ENCODE peak calls at places on chromosomes 7 and 10, in six cellular contexts. A is CD8-positive, alpha-beta T cell; P is lower leg skin; F is PC-3; X is CD4-positive, CD25-positive, alpha-beta regulatory T cell; E is right lobe of liver. Y is an unnamed sample.
A peak's percentile ranks its signal among the peaks of the same experiment; 100 is the strongest.

GRCh38 chr10:124560377-124560776 is 98.8 kb downstream of the LHPP start:
- DNase-seq in A (no peak), P (peak; percentile 42), F (no peak), X (no peak), E (peak; percentile 23), Y (no peak)

GRCh38 chr7:148697256-148697841 is 1.4 kb upstream of the CUL1 start:
- DNase-seq in A (no peak), P (peak; percentile 32), F (no peak), X (no peak), E (no peak), Y (no peak)

GRCh38 chr7:122136639-122137253 is 7.3 kb downstream of the AASS start:
- DNase-seq in A (no peak), P (no peak), F (no peak), X (no peak), E (no peak), Y (peak; percentile 44)

GRCh38 chr7:17773289-17773626 is 167.0 kb downstream of the SNX13 start:
- DNase-seq in A (no peak), P (peak; percentile 61), F (peak; percentile 76), X (no peak), E (no peak), Y (no peak)

GRCh38 chr10:29480281-29480954 is 154.4 kb downstream of the SVIL start:
- DNase-seq in A (no peak), P (no peak), F (no peak), X (no peak), E (no peak), Y (no peak)

GRCh38 chr7:27062946-27063345 is 32.9 kb downstream of the HOXA1 start:
- DNase-seq in A (no peak), P (no peak), F (no peak), X (no peak), E (no peak), Y (no peak)

GRCh38 chr10:90470971-90471370 is 386.9 kb downstream of the HTR7 start:
- DNase-seq in A (no peak), P (no peak), F (no peak), X (no peak), E (no peak), Y (no peak)

GRCh38 chr7:138431517-138431916 is 28.5 kb upstream of the TRIM24 start:
- DNase-seq in A (no peak), P (no peak), F (no peak), X (no peak), E (no peak), Y (no peak)

GRCh38 chr10:75253281-75254220 is 17.8 kb upstream of the COMTD1 start:
- DNase-seq in A (no peak), P (no peak), F (no peak), X (no peak), E (no peak), Y (no peak)

GRCh38 chr10:75250934-75251333 is 15.2 kb upstream of the COMTD1 start:
- DNase-seq in A (no peak), P (no peak), F (peak; percentile 100), X (no peak), E (no peak), Y (no peak)

GRCh38 chr10:75254739-75255138 is 19.0 kb upstream of the COMTD1 start:
- DNase-seq in A (no peak), P (no peak), F (peak; percentile 65), X (no peak), E (no peak), Y (no peak)
- H3K4me3 ChIP-seq in A (no peak overlapping the region), P (no peak overlapping the region), F (no peak overlapping the region), X (no peak overlapping the region), E (no peak overlapping the region), Y (no peak overlapping the region)

DNA sequence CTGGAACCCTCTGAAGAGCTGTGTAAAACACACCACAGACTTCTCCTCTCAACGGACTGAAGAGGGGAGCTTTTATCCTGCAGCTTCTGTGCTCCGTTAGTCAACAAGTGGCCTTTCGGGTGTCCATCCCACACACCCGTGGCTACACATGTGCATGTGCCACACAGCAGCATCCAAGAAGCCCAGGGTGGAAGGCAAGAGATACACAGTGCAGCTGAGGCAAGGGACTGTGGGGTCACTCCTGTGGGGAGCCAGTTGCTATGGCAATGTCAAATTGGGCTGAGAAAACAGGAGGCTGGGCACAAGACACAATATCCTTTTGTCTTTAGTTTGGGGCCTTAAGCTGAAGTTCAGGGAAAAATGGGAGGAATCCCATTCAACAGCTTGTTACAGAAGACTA is 28.7 kb downstream of the NET1 start:
- DNase-seq in A (no peak), P (no peak), F (no peak), X (no peak), E (no peak), Y (no peak)
- H3K4me3 ChIP-seq in A (no peak overlapping the region), P (no peak overlapping the region), F (no peak overlapping the region), X (no peak overlapping the region), E (no peak overlapping the region), Y (no peak overlapping the region)

GRCh38 chr10:101778781-101779543 is 3.0 kb upstream of the FGF8 start:
- DNase-seq in A (no peak), P (no peak), F (no peak), X (no peak), E (no peak), Y (no peak)

GRCh38 chr10:101777085-101777856 is 1.4 kb upstream of the FGF8 start:
- DNase-seq in A (no peak), P (no peak), F (no peak), X (no peak), E (no peak), Y (no peak)

GRCh38 chr10:101777857-101778145 is 1.9 kb upstream of the FGF8 start:
- DNase-seq in A (no peak), P (no peak), F (peak; percentile 8), X (no peak), E (no peak), Y (no peak)

GRCh38 chr10:101779544-101780186 is 3.6 kb downstream of the NPM3 start:
- DNase-seq in A (peak; percentile 65), P (peak; percentile 45), F (peak; percentile 54), X (peak; percentile 78), E (peak; percentile 87), Y (peak; percentile 44)

DNA sequence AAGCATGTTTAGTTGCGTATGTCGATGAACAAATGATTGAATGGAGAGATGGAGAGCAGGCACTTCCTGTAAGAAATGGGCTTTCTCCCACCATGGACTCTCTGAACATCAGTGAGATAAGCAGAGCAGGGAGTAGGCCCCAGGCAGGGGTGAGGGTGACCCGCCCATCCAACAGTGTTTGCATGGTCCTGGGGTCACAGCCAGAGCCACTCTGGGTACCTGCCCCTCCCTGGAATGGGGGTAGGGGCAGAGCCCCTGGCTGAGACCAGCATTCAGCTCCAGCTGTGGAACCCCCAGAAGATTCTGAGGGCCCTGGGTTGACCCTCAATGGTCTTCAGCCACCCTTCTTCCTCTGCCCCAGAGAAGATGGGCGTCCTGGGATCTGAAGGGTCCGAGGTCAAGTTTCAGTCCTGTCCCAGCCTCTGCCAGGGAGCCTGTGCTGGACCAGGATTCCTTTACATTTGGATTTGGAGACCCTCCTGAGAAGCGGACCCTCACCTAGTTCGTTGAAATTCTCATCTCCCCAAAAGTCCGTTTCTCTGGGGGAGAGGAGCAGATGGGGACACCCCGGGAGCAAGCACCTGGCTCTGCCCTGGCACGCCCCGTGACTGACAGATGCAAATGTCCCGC is 2.4 kb upstream of the FGF8 start:
- DNase-seq in A (no peak), P (no peak), F (no peak), X (no peak), E (no peak), Y (no peak)
- H3K4me3 ChIP-seq in A (no peak overlapping the region), P (no peak overlapping the region), F (no peak overlapping the region), X (no peak overlapping the region), E (no peak overlapping the region), Y (no peak overlapping the region)

DNA sequence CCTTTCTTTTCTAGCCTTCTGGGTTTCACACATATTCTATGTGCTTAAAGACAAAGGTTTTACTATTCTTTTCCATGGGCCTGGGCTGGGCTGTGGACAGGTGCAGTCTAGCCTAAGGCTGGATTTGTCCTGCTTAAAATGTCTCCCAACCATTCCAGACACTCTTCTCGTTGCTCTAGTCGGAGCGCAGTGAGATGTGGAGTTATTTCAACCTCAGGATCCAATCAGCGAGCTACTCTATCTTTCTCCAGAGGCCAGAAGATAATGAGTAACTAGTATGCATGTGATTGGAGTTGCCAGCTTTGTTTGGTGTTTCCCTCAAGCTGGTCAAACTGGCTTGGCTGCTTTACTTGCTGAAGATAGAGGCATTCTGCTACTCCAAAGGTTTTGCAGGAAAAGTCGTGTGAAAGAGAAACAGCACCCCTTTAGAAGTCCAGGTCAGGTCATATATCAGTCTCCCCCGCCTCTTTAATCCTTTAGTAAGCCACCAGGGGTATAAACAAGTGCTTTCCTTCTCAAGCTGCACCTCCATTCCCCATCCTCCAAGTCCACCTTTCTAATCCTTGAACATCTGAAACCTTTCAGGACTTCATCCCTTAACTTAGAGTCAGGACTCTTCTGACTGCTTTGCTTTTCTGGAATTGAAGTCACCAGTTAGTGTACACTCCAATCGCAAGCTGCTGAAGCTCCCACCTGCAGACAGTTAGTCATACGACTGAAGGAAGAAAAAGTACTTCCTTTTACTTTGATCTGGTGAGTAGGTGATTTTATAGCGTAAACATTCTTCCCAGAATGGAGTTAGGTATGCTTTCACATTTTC is 78.8 kb downstream of the DNMBP start:
- DNase-seq in A (no peak), P (peak; percentile 51), F (peak; percentile 77), X (no peak), E (no peak), Y (no peak)
- H3K4me3 ChIP-seq in A (no peak overlapping the region), P (no peak overlapping the region), F (peak overlapping the region; percentile 35), X (no peak overlapping the region), E (peak overlapping the region; percentile 18), Y (no peak overlapping the region)

GRCh38 chr10:21343087-21343486 is 182.4 kb downstream of the SKIDA1 start:
- DNase-seq in A (no peak), P (no peak), F (no peak), X (no peak), E (no peak), Y (no peak)
- H3K4me3 ChIP-seq in A (no peak overlapping the region), P (no peak overlapping the region), F (no peak overlapping the region), X (no peak overlapping the region), E (no peak overlapping the region), Y (no peak overlapping the region)

GRCh38 chr10:10362780-10363179 is 654.9 kb upstream of the CELF2 start:
- DNase-seq in A (no peak), P (no peak), F (no peak), X (no peak), E (no peak), Y (no peak)
- H3K4me3 ChIP-seq in A (no peak overlapping the region), P (no peak overlapping the region), F (no peak overlapping the region), X (no peak overlapping the region), E (no peak overlapping the region), Y (no peak overlapping the region)

GRCh38 chr7:100544949-100545635 is 6.1 kb downstream of the AGFG2 start:
- DNase-seq in A (no peak), P (no peak), F (peak; percentile 51), X (no peak), E (no peak), Y (no peak)
- H3K4me3 ChIP-seq in A (peak overlapping the region; percentile 0), P (no peak overlapping the region), F (peak overlapping the region; percentile 46), X (peak overlapping the region; percentile 84), E (no peak overlapping the region), Y (no peak overlapping the region)

Y was measured in SJSA1.